ENCODE peak calls at places on chromosomes 2 and 18, in five cellular contexts. C is BE2C, J is pancreas, M is brain microvascular endothelial cell, Y is GM12865. N is an unnamed sample.

GRCh38 chr18:32386466-32386865 is 84.2 kb downstream of the GAREM1 start:
- DNase-seq in M (no peak), C (no peak), Y (no peak), J (no peak), N (no peak)

GRCh38 chr18:3450358-3451107 is 561 bp downstream of the TGIF1 start:
- DNase-seq in M (peak; percentile 74), C (peak; percentile 43), J (peak; percentile 51), Y (peak; percentile 29), N (no peak)

GRCh38 chr2:72917138-72917874 is at the start of gene EMX1:
- DNase-seq in C (no peak), M (no peak), J (peak; percentile 80), Y (peak; percentile 85), N (no peak)

GRCh38 chr18:33812186-33812585 is 234.2 kb downstream of the ASXL3 start:
- DNase-seq in Y (no peak), C (no peak), M (no peak), J (no peak), N (no peak)

GRCh38 chr2:72515696-72516095 is 310.1 kb downstream of the EXOC6B start:
- DNase-seq in M (peak; percentile 11), J (no peak), Y (no peak), C (peak; percentile 13), N (no peak)

GRCh38 chr2:146544701-146545100 is 1300.1 kb upstream of the ACVR2A start:
- DNase-seq in Y (no peak), C (no peak), J (no peak), M (peak; percentile 13), N (no peak)

GRCh38 chr18:22170421-22171262 is 1.3 kb downstream of the GATA6 start:
- DNase-seq in Y (no peak), M (peak; percentile 77), J (peak; percentile 67), C (peak; percentile 34), N (no peak)

GRCh38 chr2:236237468-236238190 is 26.6 kb downstream of the ASB18 start:
- DNase-seq in J (no peak), C (no peak), Y (no peak), M (no peak), N (no peak)

GRCh38 chr2:34719195-34719594 is 1120.1 kb upstream of the FAM98A start:
- DNase-seq in J (no peak), C (no peak), Y (no peak), M (no peak), N (no peak)

GRCh38 chr2:54724150-54724559 is 693 bp downstream of the EML6 start:
- DNase-seq in Y (no peak), M (no peak), C (no peak), J (no peak), N (no peak)

GRCh38 chr2:54724560-54725342 is 1.3 kb downstream of the EML6 start:
- DNase-seq in M (no peak), Y (peak; percentile 33), J (peak; percentile 17), C (peak; percentile 40), N (no peak)

GRCh38 chr2:54726431-54726830 is 3.0 kb downstream of the EML6 start:
- DNase-seq in Y (no peak), J (no peak), M (no peak), C (no peak), N (no peak)

GRCh38 chr2:54726940-54727339 is 3.5 kb downstream of the EML6 start:
- DNase-seq in J (no peak), C (no peak), M (no peak), Y (no peak), N (no peak)

GRCh38 chr2:54725343-54726099 is 2.1 kb downstream of the EML6 start:
- DNase-seq in J (no peak), C (no peak), Y (no peak), M (no peak), N (no peak)
- H3K4me3 ChIP-seq in J (no peak overlapping the region), C (peak overlapping the region; percentile 76), Y (no peak overlapping the region), M (no peak overlapping the region), N (peak overlapping the region; percentile 81)

GRCh38 chr2:8625399-8626283 is 56.2 kb upstream of the ID2 start:
- DNase-seq in C (no peak), J (no peak), Y (no peak), M (no peak), N (no peak)
- TF ChIP-seq CTCF in C (no peak), J (no peak), Y (no peak), M (no peak), N (no peak)

DNA sequence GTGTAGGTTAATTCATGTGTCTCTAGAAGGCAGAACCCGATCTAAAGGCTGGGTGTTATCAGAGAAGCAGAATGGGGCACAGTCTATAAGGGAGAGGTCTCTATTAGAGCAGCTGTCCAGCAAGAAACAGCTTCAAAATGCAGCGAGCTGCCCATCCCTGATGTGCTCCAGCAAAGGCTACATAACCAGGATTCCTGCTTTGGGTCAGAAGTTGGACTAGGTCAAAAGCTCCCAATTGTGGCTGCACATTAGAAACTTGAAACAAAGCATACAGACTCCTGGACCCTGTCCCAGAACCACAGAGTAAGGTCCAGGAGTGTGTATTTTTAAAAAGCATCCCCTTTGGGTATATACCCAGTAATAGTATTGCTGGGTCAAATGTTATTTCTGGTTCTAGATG is 105.7 kb downstream of the ANKRD44 start:
- DNase-seq in Y (no peak), C (no peak), J (no peak), M (no peak), N (no peak)
- H3K4me3 ChIP-seq in Y (no peak overlapping the region), C (no peak overlapping the region), J (no peak overlapping the region), M (no peak overlapping the region), N (no peak overlapping the region)

DNA sequence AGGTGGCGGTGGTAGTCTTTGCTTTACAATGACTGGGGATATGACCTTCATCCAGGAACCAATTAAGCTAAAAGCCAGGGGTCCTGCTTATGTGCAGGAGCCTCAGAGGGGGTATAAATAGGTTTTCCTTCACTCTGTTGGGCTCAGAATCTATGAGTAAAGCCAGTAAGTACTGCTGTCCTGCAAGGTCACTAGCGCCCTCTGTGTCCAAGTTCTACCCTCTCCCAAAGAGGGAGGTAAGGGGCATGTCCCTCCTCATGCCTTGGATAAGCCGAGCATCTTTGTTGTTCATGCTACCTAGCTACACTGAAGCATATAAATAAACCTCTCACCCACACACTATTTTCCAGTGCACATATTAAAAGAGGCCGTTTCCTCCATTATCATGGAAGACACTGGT is 79.4 kb downstream of the SPRED2 start:
- DNase-seq in J (no peak), C (no peak), M (no peak), Y (no peak), N (no peak)
- TF ChIP-seq CTCF in J (no peak), C (peak; percentile 32), M (peak; percentile 35), Y (no peak), N (no peak)

N was measured in HFF-Myc.